ENCODE peak calls at places on chromosomes 7 and 10, in five cellular contexts. C is H54, J is psoas muscle, G is fibroblast of the aortic adventitia, R is transverse colon. Q is an unnamed sample.

GRCh38 chr7:135678612-135679575 is 16.6 kb downstream of the STMP1 start:
- DNase-seq in C (no peak), J (peak), G (peak), R (no peak), Q (peak)

GRCh38 chr7:39195967-39196366 is 218.3 kb downstream of the POU6F2 start:
- DNase-seq in C (no peak), J (no peak), G (no peak), R (no peak), Q (no peak)

GRCh38 chr10:112973046-112973445 is 23.0 kb downstream of the TCF7L2 start:
- DNase-seq in C (no peak), J (no peak), G (no peak), R (no peak), Q (no peak)

GRCh38 chr7:2760098-2760889 is 72.3 kb downstream of the AMZ1 start:
- DNase-seq in C (peak), J (peak), G (peak), R (peak), Q (peak)

GRCh38 chr7:1144269-1144771 is 15.7 kb downstream of the ZFAND2A start:
- DNase-seq in C (no peak), J (peak), G (peak), R (no peak), Q (peak)

GRCh38 chr10:120969219-120969645 is 118.1 kb downstream of the WDR11 start:
- DNase-seq in C (no peak), J (no peak), G (no peak), R (no peak), Q (peak)

GRCh38 chr7:137563986-137564385 is 220.5 kb upstream of the PTN start:
- DNase-seq in C (no peak), J (no peak), G (no peak), R (no peak), Q (no peak)

GRCh38 chr10:92873029-92873428 is 24.7 kb downstream of the EXOC6 start:
- DNase-seq in C (no peak), J (no peak), G (no peak), R (no peak), Q (no peak)

GRCh38 chr10:66925896-66926719 is at the start of gene LRRTM3:
- DNase-seq in C (peak), J (no peak), G (peak), R (peak), Q (peak)

GRCh38 chr7:3043544-3044395 is at the start of gene CARD11:
- DNase-seq in C (peak), J (no peak), G (no peak), R (peak), Q (peak)

GRCh38 chr10:129932182-129932581 is 31.9 kb downstream of the EBF3 start:
- DNase-seq in C (no peak), J (peak), G (no peak), R (no peak), Q (no peak)

GRCh38 chr10:17851611-17852010 is 42.5 kb downstream of the MRC1 start:
- DNase-seq in C (no peak), J (peak), G (no peak), R (peak), Q (no peak)

GRCh38 chr7:48511021-48511579 is 339.8 kb downstream of the ABCA13 start:
- DNase-seq in C (no peak), J (no peak), G (no peak), R (no peak), Q (peak)

GRCh38 chr10:79272353-79272752 is 74.9 kb upstream of the PPIF start:
- DNase-seq in C (no peak), J (no peak), G (no peak), R (no peak), Q (no peak)

GRCh38 chr10:18753496-18753895 is 94.3 kb downstream of the ARL5B start:
- DNase-seq in C (no peak), J (no peak), G (no peak), R (no peak), Q (no peak)

GRCh38 chr10:43667317-43667731 is 18.6 kb upstream of the ZNF32 start:
- DNase-seq in C (no peak), J (no peak), G (no peak), R (no peak), Q (no peak)

GRCh38 chr7:47087866-47088265 is 494.0 kb downstream of the TNS3 start:
- DNase-seq in C (no peak), J (no peak), G (peak), R (no peak), Q (peak)

GRCh38 chr7:16688249-16688648 is 42.3 kb downstream of the BZW2 start:
- DNase-seq in C (no peak), J (no peak), G (no peak), R (no peak), Q (peak)

GRCh38 chr10:69629897-69630650 is at the start of gene FAM241B:
- DNase-seq in C (peak), J (peak), G (no peak), R (peak), Q (peak)

GRCh38 chr7:17807242-17807641 is 133.1 kb downstream of the SNX13 start:
- DNase-seq in C (no peak), J (no peak), G (no peak), R (no peak), Q (no peak)

GRCh38 chr7:140596751-140597424 is 43.7 kb downstream of the DENND2A start:
- DNase-seq in C (no peak), J (no peak), G (peak), R (no peak), Q (no peak)

GRCh38 chr7:92496876-92497275 is 19.1 kb upstream of the ERVW-1 start:
- DNase-seq in C (no peak), J (no peak), G (peak), R (no peak), Q (peak)

GRCh38 chr7:43674559-43675436 is 54.5 kb downstream of the COA1 start:
- DNase-seq in C (peak), J (no peak), G (peak), R (no peak), Q (peak)

GRCh38 chr7:36227223-36227622 is 74.2 kb downstream of the EEPD1 start:
- DNase-seq in C (no peak), J (peak), G (peak), R (peak), Q (no peak)

GRCh38 chr10:35690534-35690933 is 48.4 kb upstream of the FZD8 start:
- DNase-seq in C (no peak), J (no peak), G (no peak), R (no peak), Q (no peak)

GRCh38 chr10:89404082-89404481 is 10.3 kb upstream of the IFIT5 start:
- DNase-seq in C (no peak), J (no peak), G (no peak), R (no peak), Q (no peak)

GRCh38 chr7:100570954-100571828 is 2.5 kb downstream of the SAP25 start:
- DNase-seq in C (no peak), J (peak), G (no peak), R (no peak), Q (no peak)

GRCh38 chr7:111510584-111511378 is 51.5 kb downstream of the IMMP2L start:
- DNase-seq in C (no peak), J (no peak), G (no peak), R (no peak), Q (peak)

GRCh38 chr10:90993340-90993739 is 72.5 kb upstream of the ANKRD1 start:
- DNase-seq in C (no peak), J (no peak), G (peak), R (no peak), Q (no peak)

GRCh38 chr7:134660961-134661376 is 14.3 kb downstream of the BPGM start:
- DNase-seq in C (peak), J (no peak), G (peak), R (no peak), Q (peak)

GRCh38 chr10:123860856-123861255 is 30.8 kb downstream of the CPXM2 start:
- DNase-seq in C (no peak), J (no peak), G (no peak), R (no peak), Q (no peak)

GRCh38 chr10:62652114-62652513 is 152.4 kb upstream of the ADO start:
- DNase-seq in C (no peak), J (no peak), G (peak), R (no peak), Q (peak)

Q was measured in epithelial cell of esophagus.